ENCODE peak calls at places on chromosome 1, in nine cellular contexts. V is transverse colon; G is cardiac fibroblast; O is psoas muscle; K is iPS DF 6.9; W is esophagus squamous epithelium; E is ovary; T is lower lobe of right lung; U is stimulated activated CD4-positive, alpha-beta T cell treated with anti-CD3 and anti-CD28 coated beads, Interleukin-2, amount 100 ng/mL, for 24 hours. L is an unnamed sample.
A peak's percentile ranks its signal among the peaks of the same experiment; 100 is the strongest.

GRCh38 chr1:221688488-221688843 is 53.4 kb downstream of the DUSP10 start:
- DNase-seq in U (no peak), O (no peak), G (no peak), K (no peak), T (no peak), V (no peak), W (no peak), E (no peak), L (no peak)

GRCh38 chr1:212205843-212206242 is 79.4 kb upstream of the PPP2R5A start:
- DNase-seq in W (no peak), G (peak; percentile 29), V (no peak), K (no peak), U (no peak), E (no peak), T (no peak), O (no peak), L (no peak)

GRCh38 chr1:201582261-201582951 is 43.5 kb downstream of the NAV1 start:
- DNase-seq in E (no peak), K (no peak), W (no peak), U (no peak), V (peak; percentile 38), G (peak; percentile 70), O (no peak), T (peak; percentile 37), L (no peak)

GRCh38 chr1:68511254-68511653 is 14.4 kb upstream of the DEPDC1 start:
- DNase-seq in K (no peak), E (no peak), W (no peak), T (no peak), G (no peak), O (no peak), U (no peak), V (no peak), L (no peak)

GRCh38 chr1:54551891-54552290 is 3.9 kb downstream of the ACOT11 start:
- DNase-seq in V (no peak), G (no peak), K (no peak), U (no peak), W (no peak), T (no peak), E (no peak), O (no peak), L (peak; percentile 51)

GRCh38 chr1:29960156-29960755 is 723.9 kb downstream of the PTPRU start:
- DNase-seq in T (no peak), K (no peak), G (no peak), U (no peak), E (no peak), O (no peak), W (no peak), V (no peak), L (no peak)

GRCh38 chr1:227921461-227922185 is 26.1 kb downstream of the WNT9A start:
- DNase-seq in O (no peak), T (no peak), W (no peak), V (no peak), E (no peak), K (no peak), G (no peak), U (no peak), L (no peak)

GRCh38 chr1:173478099-173478555 is 992 bp downstream of the PRDX6 start:
- DNase-seq in O (peak; percentile 79), W (no peak), T (peak; percentile 71), G (peak; percentile 92), K (no peak), E (peak; percentile 55), U (no peak), V (peak; percentile 47), L (peak; percentile 68)

GRCh38 chr1:150102986-150103385 is 35.4 kb downstream of the VPS45 start:
- DNase-seq in O (no peak), E (no peak), T (no peak), G (no peak), U (no peak), V (no peak), W (no peak), K (no peak), L (no peak)

GRCh38 chr1:184866991-184867788 is 107.1 kb downstream of the NIBAN1 start:
- DNase-seq in W (no peak), K (no peak), U (peak; percentile 58), G (peak; percentile 95), V (peak; percentile 41), E (no peak), O (no peak), T (no peak), L (no peak)

GRCh38 chr1:10939654-10940450 is 72.6 kb upstream of the TARDBP start:
- DNase-seq in U (peak; percentile 63), E (peak; percentile 48), T (no peak), G (peak; percentile 7), W (no peak), O (no peak), V (peak; percentile 31), K (no peak), L (no peak)

GRCh38 chr1:167474191-167474641 is 44.1 kb downstream of the CD247 start:
- DNase-seq in G (no peak), T (no peak), U (peak; percentile 55), W (no peak), K (no peak), V (no peak), E (no peak), O (no peak), L (no peak)

L was measured in aorta.